ENCODE peak calls at places on chromosomes 11 and 22, in nine cellular contexts. M is stomach; Y is stimulated activated naive CD8-positive, alpha-beta T cell treated with anti-CD3 and anti-CD28 coated beads, Interleukin-15, Interleukin-2, amounts not matched to agents 100 U/mL and 50 U/mL, for 24 hours; I is neural crest cell; R is H9; U is NCI-H510A; F is spleen; S is stimulated activated CD8-positive, alpha-beta memory T cell treated with anti-CD3 and anti-CD28 coated beads, Interleukin-2, amount 100 ng/mL, for 48 hours; O is Right ventricle myocardium superior. W is an unnamed sample.

GRCh38 chr11:47003180-47003877 is 66.8 kb downstream of the CSTPP1 start:
- DNase-seq in M (no peak), Y (peak), I (no peak), R (no peak), U (no peak), F (no peak), S (peak), O (no peak), W (no peak)

GRCh38 chr11:3003396-3004231 is 11.5 kb upstream of the NAP1L4 start:
- DNase-seq in M (peak), Y (no peak), I (no peak), R (no peak), U (no peak), F (no peak), S (no peak), O (no peak), W (peak)

GRCh38 chr11:67996622-67997459 is 7.1 kb downstream of the UNC93B1 start:
- DNase-seq in M (peak), Y (peak), I (peak), R (peak), U (no peak), F (peak), S (peak), O (peak), W (no peak)

GRCh38 chr11:31325162-31325561 is 44.4 kb downstream of the DCDC1 start:
- DNase-seq in M (no peak), Y (no peak), I (no peak), R (no peak), U (no peak), F (no peak), S (no peak), O (no peak), W (peak)

GRCh38 chr11:62603072-62603408 is 1.4 kb upstream of the MTA2 start:
- DNase-seq in M (no peak), Y (no peak), I (no peak), R (no peak), U (peak), F (no peak), S (no peak), O (peak), W (no peak)

GRCh38 chr11:102831128-102831708 is 12.2 kb downstream of the MMP3 start:
- DNase-seq in M (no peak), Y (peak), I (no peak), R (peak), U (no peak), F (no peak), S (no peak), O (no peak), W (no peak)

GRCh38 chr22:44307509-44308169 is 5.1 kb downstream of the SHISAL1 start:
- DNase-seq in M (no peak), Y (no peak), I (no peak), R (no peak), U (no peak), F (no peak), S (no peak), O (peak), W (no peak)

GRCh38 chr11:57484141-57484710 is 23.9 kb downstream of the RTN4RL2 start:
- DNase-seq in M (no peak), Y (no peak), I (no peak), R (no peak), U (no peak), F (peak), S (no peak), O (no peak), W (no peak)

GRCh38 chr22:27238935-27239510 is 562.5 kb downstream of the MN1 start:
- DNase-seq in M (no peak), Y (no peak), I (no peak), R (no peak), U (no peak), F (no peak), S (no peak), O (peak), W (peak)

GRCh38 chr11:8365542-8365941 is 101.9 kb upstream of the LMO1 start:
- DNase-seq in M (no peak), Y (no peak), I (no peak), R (peak), U (no peak), F (peak), S (no peak), O (no peak), W (no peak)

GRCh38 chr11:4610258-4610935 is 2.4 kb upstream of the TRIM68 start:
- DNase-seq in M (no peak), Y (peak), I (no peak), R (no peak), U (no peak), F (no peak), S (no peak), O (no peak), W (no peak)

GRCh38 chr11:35367491-35367890 is 51.9 kb downstream of the SLC1A2 start:
- DNase-seq in M (no peak), Y (no peak), I (no peak), R (no peak), U (no peak), F (no peak), S (no peak), O (no peak), W (peak)

GRCh38 chr22:48713266-48714205 is 1114.1 kb downstream of the BRD1 start:
- DNase-seq in M (no peak), Y (no peak), I (no peak), R (no peak), U (no peak), F (peak), S (no peak), O (no peak), W (no peak)

GRCh38 chr11:120227228-120227852 is 12.6 kb upstream of the POU2F3 start:
- DNase-seq in M (no peak), Y (no peak), I (no peak), R (no peak), U (no peak), F (no peak), S (no peak), O (no peak), W (no peak)

GRCh38 chr11:86183694-86184093 is 60.9 kb upstream of the EED start:
- DNase-seq in M (no peak), Y (peak), I (no peak), R (no peak), U (no peak), F (no peak), S (peak), O (no peak), W (no peak)

GRCh38 chr11:102046841-102047240 is 396 bp upstream of the CFAP300 start:
- DNase-seq in M (no peak), Y (no peak), I (no peak), R (no peak), U (no peak), F (no peak), S (no peak), O (no peak), W (no peak)

GRCh38 chr22:19818264-19819208 is 36.1 kb downstream of the GNB1L start:
- DNase-seq in M (peak), Y (no peak), I (no peak), R (peak), U (peak), F (no peak), S (no peak), O (no peak), W (no peak)

GRCh38 chr22:42680648-42681047 is 31.5 kb upstream of the CYB5R3 start:
- DNase-seq in M (no peak), Y (no peak), I (no peak), R (no peak), U (no peak), F (no peak), S (no peak), O (no peak), W (peak)

GRCh38 chr22:39170825-39171622 is 18.5 kb upstream of the CBX7 start:
- DNase-seq in M (peak), Y (peak), I (peak), R (peak), U (peak), F (peak), S (peak), O (peak), W (peak)

GRCh38 chr22:43745783-43746356 is 66.2 kb downstream of the EFCAB6 start:
- DNase-seq in M (no peak), Y (no peak), I (no peak), R (no peak), U (peak), F (no peak), S (no peak), O (no peak), W (no peak)

GRCh38 chr11:75028321-75029097 is 39.8 kb downstream of the NEU3 start:
- DNase-seq in M (no peak), Y (no peak), I (no peak), R (peak), U (peak), F (no peak), S (no peak), O (no peak), W (no peak)

GRCh38 chr11:64358907-64359711 is at the start of gene RPS6KA4:
- DNase-seq in M (peak), Y (peak), I (no peak), R (no peak), U (peak), F (peak), S (peak), O (peak), W (peak)

GRCh38 chr11:6249822-6250555 is 9.6 kb upstream of the CCKBR start:
- DNase-seq in M (peak), Y (no peak), I (no peak), R (no peak), U (no peak), F (no peak), S (no peak), O (peak), W (peak)

W was measured in RWPE1.